ENCODE peak calls at places on chromosomes 11 and 22, in seven cellular contexts. Y, C, I, K, J, U and Z are unnamed samples.

GRCh38 chr22:37019309-37020191 is at the start of the genes MPST and TST:
- DNase-seq in Y (peak; percentile 27), C (peak; percentile 75), I (peak; percentile 68), K (peak; percentile 96), J (peak; percentile 75), U (peak; percentile 62), Z (peak; percentile 74)

GRCh38 chr11:4797212-4797611 is 7.0 kb downstream of the OR52R1 start:
- DNase-seq in Y (no peak), C (no peak), I (no peak), K (no peak), J (no peak), U (no peak), Z (no peak)

GRCh38 chr22:21102659-21103267 is 57.0 kb downstream of the LRRC74B start:
- DNase-seq in Y (peak; percentile 79), C (peak; percentile 75), I (peak; percentile 95), K (peak; percentile 91), J (peak; percentile 77), U (peak; percentile 54), Z (peak; percentile 38)

GRCh38 chr22:24523873-24524272 is 28.7 kb downstream of the UPB1 start:
- DNase-seq in Y (no peak), C (no peak), I (no peak), K (peak; percentile 59), J (no peak), U (no peak), Z (no peak)

GRCh38 chr11:67503119-67504022 is 1.8 kb downstream of the PITPNM1 start:
- DNase-seq in Y (no peak), C (peak; percentile 76), I (no peak), K (no peak), J (no peak), U (no peak), Z (no peak)

GRCh38 chr11:115672412-115672811 is 168.2 kb upstream of the CADM1 start:
- DNase-seq in Y (no peak), C (no peak), I (no peak), K (no peak), J (no peak), U (no peak), Z (no peak)

GRCh38 chr11:61587951-61588695 is 7.2 kb upstream of the SYT7 start:
- DNase-seq in Y (peak; percentile 63), C (peak; percentile 78), I (no peak), K (peak; percentile 65), J (peak; percentile 70), U (no peak), Z (no peak)

GRCh38 chr11:35059040-35059439 is 79.9 kb upstream of the CD44 start:
- DNase-seq in Y (no peak), C (no peak), I (no peak), K (no peak), J (no peak), U (peak; percentile 28), Z (peak; percentile 65)

GRCh38 chr11:44812971-44813370 is 86.2 kb downstream of the TSPAN18 start:
- DNase-seq in Y (no peak), C (no peak), I (no peak), K (no peak), J (no peak), U (no peak), Z (no peak)

GRCh38 chr22:44023404-44024287 is 456 bp upstream of the PARVB start:
- DNase-seq in Y (peak; percentile 15), C (peak; percentile 39), I (peak; percentile 28), K (peak; percentile 91), J (peak; percentile 55), U (peak; percentile 24), Z (peak; percentile 50)

GRCh38 chr11:34924714-34925113 is 8.3 kb downstream of the PDHX start:
- DNase-seq in Y (no peak), C (no peak), I (no peak), K (no peak), J (no peak), U (no peak), Z (no peak)

GRCh38 chr22:24474649-24475048 is 20.5 kb upstream of the UPB1 start:
- DNase-seq in Y (no peak), C (no peak), I (no peak), K (no peak), J (peak; percentile 33), U (no peak), Z (no peak)

GRCh38 chr22:47189056-47189916 is 426.8 kb downstream of the TBC1D22A start:
- DNase-seq in Y (no peak), C (no peak), I (no peak), K (no peak), J (no peak), U (no peak), Z (no peak)

GRCh38 chr11:78110351-78110750 is 29.1 kb downstream of the ALG8 start:
- DNase-seq in Y (no peak), C (no peak), I (no peak), K (no peak), J (no peak), U (no peak), Z (no peak)

GRCh38 chr11:131537729-131538128 is 167.3 kb downstream of the NTM start:
- DNase-seq in Y (no peak), C (no peak), I (no peak), K (no peak), J (no peak), U (no peak), Z (no peak)

GRCh38 chr11:89420981-89421380 is 70.2 kb downstream of the NOX4 start:
- DNase-seq in Y (no peak), C (no peak), I (no peak), K (no peak), J (no peak), U (no peak), Z (no peak)

GRCh38 chr11:96311120-96311568 is 31.9 kb downstream of the MAML2 start:
- DNase-seq in Y (no peak), C (no peak), I (no peak), K (peak; percentile 63), J (peak; percentile 57), U (no peak), Z (no peak)

GRCh38 chr11:13923716-13924650 is 38.5 kb upstream of the SPON1 start:
- DNase-seq in Y (no peak), C (no peak), I (no peak), K (no peak), J (no peak), U (peak; percentile 26), Z (no peak)

GRCh38 chr22:41603873-41604332 is 14.3 kb upstream of the PMM1 start:
- DNase-seq in Y (peak; percentile 22), C (no peak), I (no peak), K (no peak), J (peak; percentile 30), U (peak; percentile 78), Z (peak; percentile 24)

GRCh38 chr11:18677560-18677959 is 21.0 kb upstream of the TMEM86A start:
- DNase-seq in Y (no peak), C (no peak), I (no peak), K (no peak), J (no peak), U (no peak), Z (no peak)

GRCh38 chr11:132496341-132496740 is 1036.0 kb downstream of the OPCML start:
- DNase-seq in Y (no peak), C (no peak), I (no peak), K (peak; percentile 62), J (peak; percentile 74), U (no peak), Z (no peak)

GRCh38 chr11:131690776-131691557 is 320.6 kb downstream of the NTM start:
- DNase-seq in Y (no peak), C (no peak), I (no peak), K (no peak), J (no peak), U (no peak), Z (no peak)

GRCh38 chr11:67452141-67452952 is at the start of gene GPR152:
- DNase-seq in Y (no peak), C (no peak), I (no peak), K (no peak), J (no peak), U (no peak), Z (no peak)